ENCODE peak calls at places on chromosomes 1 and 21, in eight cellular contexts. One of them, this sample, is unnamed.

GRCh38 chr21:34938079-34938764 is 110.9 kb downstream of the RUNX1 start:
- ATAC-seq in upper lobe of left lung: no peak
- ATAC-seq in mucosa of descending colon: no peak
- ATAC-seq in activated CD4-positive, alpha-beta T cell treated with anti-CD3 and anti-CD28 coated beads for 36 hours: no peak
- ATAC-seq in heart right ventricle: no peak
- ATAC-seq in sciatic nerve: no peak
- ATAC-seq in stimulated activated naive CD8-positive, alpha-beta T cell treated with anti-CD3 and anti-CD28 coated beads, Interleukin-15, amount 100 ng/mL, for 72 hours: no peak
- ATAC-seq in right cardiac atrium: no peak
- ATAC-seq in this sample: no peak

GRCh38 chr1:52454779-52455178 is 50.4 kb downstream of the PRPF38A start:
- ATAC-seq in upper lobe of left lung: no peak
- ATAC-seq in mucosa of descending colon: no peak
- ATAC-seq in activated CD4-positive, alpha-beta T cell treated with anti-CD3 and anti-CD28 coated beads for 36 hours: no peak
- ATAC-seq in heart right ventricle: no peak
- ATAC-seq in sciatic nerve: no peak
- ATAC-seq in stimulated activated naive CD8-positive, alpha-beta T cell treated with anti-CD3 and anti-CD28 coated beads, Interleukin-15, amount 100 ng/mL, for 72 hours: no peak
- ATAC-seq in right cardiac atrium: no peak
- ATAC-seq in this sample: no peak

GRCh38 chr1:41862411-41863221 is 56.1 kb downstream of the HIVEP3 start:
- ATAC-seq in upper lobe of left lung: no peak
- ATAC-seq in mucosa of descending colon: no peak
- ATAC-seq in activated CD4-positive, alpha-beta T cell treated with anti-CD3 and anti-CD28 coated beads for 36 hours: peak; percentile 93
- ATAC-seq in heart right ventricle: no peak
- ATAC-seq in sciatic nerve: no peak
- ATAC-seq in stimulated activated naive CD8-positive, alpha-beta T cell treated with anti-CD3 and anti-CD28 coated beads, Interleukin-15, amount 100 ng/mL, for 72 hours: peak; percentile 94
- ATAC-seq in right cardiac atrium: no peak
- ATAC-seq in this sample: peak; percentile 97

GRCh38 chr1:57407941-57408340 is 15.9 kb downstream of the DAB1 start:
- ATAC-seq in upper lobe of left lung: no peak
- ATAC-seq in mucosa of descending colon: no peak
- ATAC-seq in activated CD4-positive, alpha-beta T cell treated with anti-CD3 and anti-CD28 coated beads for 36 hours: no peak
- ATAC-seq in heart right ventricle: no peak
- ATAC-seq in sciatic nerve: no peak
- ATAC-seq in stimulated activated naive CD8-positive, alpha-beta T cell treated with anti-CD3 and anti-CD28 coated beads, Interleukin-15, amount 100 ng/mL, for 72 hours: no peak
- ATAC-seq in right cardiac atrium: no peak
- ATAC-seq in this sample: no peak

GRCh38 chr1:101122452-101123166 is 97.0 kb upstream of the DPH5 start:
- ATAC-seq in upper lobe of left lung: no peak
- ATAC-seq in mucosa of descending colon: no peak
- ATAC-seq in activated CD4-positive, alpha-beta T cell treated with anti-CD3 and anti-CD28 coated beads for 36 hours: peak; percentile 72
- ATAC-seq in heart right ventricle: no peak
- ATAC-seq in sciatic nerve: no peak
- ATAC-seq in stimulated activated naive CD8-positive, alpha-beta T cell treated with anti-CD3 and anti-CD28 coated beads, Interleukin-15, amount 100 ng/mL, for 72 hours: peak; percentile 98
- ATAC-seq in right cardiac atrium: no peak
- ATAC-seq in this sample: peak; percentile 92

GRCh38 chr1:85654066-85654782 is 54.0 kb downstream of the ZNHIT6 start:
- ATAC-seq in upper lobe of left lung: no peak
- ATAC-seq in mucosa of descending colon: no peak
- ATAC-seq in activated CD4-positive, alpha-beta T cell treated with anti-CD3 and anti-CD28 coated beads for 36 hours: peak; percentile 60
- ATAC-seq in heart right ventricle: no peak
- ATAC-seq in sciatic nerve: no peak
- ATAC-seq in stimulated activated naive CD8-positive, alpha-beta T cell treated with anti-CD3 and anti-CD28 coated beads, Interleukin-15, amount 100 ng/mL, for 72 hours: no peak
- ATAC-seq in right cardiac atrium: no peak
- ATAC-seq in this sample: peak; percentile 55

GRCh38 chr1:221045842-221046831 is 166.9 kb downstream of the HLX start:
- ATAC-seq in upper lobe of left lung: peak; percentile 81
- ATAC-seq in mucosa of descending colon: peak; percentile 74
- ATAC-seq in activated CD4-positive, alpha-beta T cell treated with anti-CD3 and anti-CD28 coated beads for 36 hours: no peak
- ATAC-seq in heart right ventricle: peak; percentile 57
- ATAC-seq in sciatic nerve: peak; percentile 72
- ATAC-seq in stimulated activated naive CD8-positive, alpha-beta T cell treated with anti-CD3 and anti-CD28 coated beads, Interleukin-15, amount 100 ng/mL, for 72 hours: peak; percentile 40
- ATAC-seq in right cardiac atrium: peak; percentile 48
- ATAC-seq in this sample: no peak

GRCh38 chr21:21406918-21407317 is 408.7 kb downstream of the NCAM2 start:
- ATAC-seq in upper lobe of left lung: no peak
- ATAC-seq in mucosa of descending colon: no peak
- ATAC-seq in activated CD4-positive, alpha-beta T cell treated with anti-CD3 and anti-CD28 coated beads for 36 hours: no peak
- ATAC-seq in heart right ventricle: no peak
- ATAC-seq in sciatic nerve: no peak
- ATAC-seq in stimulated activated naive CD8-positive, alpha-beta T cell treated with anti-CD3 and anti-CD28 coated beads, Interleukin-15, amount 100 ng/mL, for 72 hours: no peak
- ATAC-seq in right cardiac atrium: no peak
- ATAC-seq in this sample: no peak

GRCh38 chr1:186888367-186888766 is 59.6 kb downstream of the PLA2G4A start:
- ATAC-seq in upper lobe of left lung: no peak
- ATAC-seq in mucosa of descending colon: no peak
- ATAC-seq in activated CD4-positive, alpha-beta T cell treated with anti-CD3 and anti-CD28 coated beads for 36 hours: no peak
- ATAC-seq in heart right ventricle: no peak
- ATAC-seq in sciatic nerve: no peak
- ATAC-seq in stimulated activated naive CD8-positive, alpha-beta T cell treated with anti-CD3 and anti-CD28 coated beads, Interleukin-15, amount 100 ng/mL, for 72 hours: no peak
- ATAC-seq in right cardiac atrium: no peak
- ATAC-seq in this sample: no peak

GRCh38 chr1:159163609-159164008 is 7.8 kb upstream of the CADM3 start:
- ATAC-seq in upper lobe of left lung: no peak
- ATAC-seq in mucosa of descending colon: no peak
- ATAC-seq in activated CD4-positive, alpha-beta T cell treated with anti-CD3 and anti-CD28 coated beads for 36 hours: no peak
- ATAC-seq in heart right ventricle: no peak
- ATAC-seq in sciatic nerve: no peak
- ATAC-seq in stimulated activated naive CD8-positive, alpha-beta T cell treated with anti-CD3 and anti-CD28 coated beads, Interleukin-15, amount 100 ng/mL, for 72 hours: no peak
- ATAC-seq in right cardiac atrium: no peak
- ATAC-seq in this sample: no peak

GRCh38 chr1:46173361-46173856 is 1.5 kb upstream of the TSPAN1 start:
- ATAC-seq in upper lobe of left lung: no peak
- ATAC-seq in mucosa of descending colon: no peak
- ATAC-seq in activated CD4-positive, alpha-beta T cell treated with anti-CD3 and anti-CD28 coated beads for 36 hours: no peak
- ATAC-seq in heart right ventricle: peak; percentile 6
- ATAC-seq in sciatic nerve: no peak
- ATAC-seq in stimulated activated naive CD8-positive, alpha-beta T cell treated with anti-CD3 and anti-CD28 coated beads, Interleukin-15, amount 100 ng/mL, for 72 hours: no peak
- ATAC-seq in right cardiac atrium: no peak
- ATAC-seq in this sample: no peak

GRCh38 chr1:231836227-231836893 is 209.8 kb downstream of the DISC1 start:
- ATAC-seq in upper lobe of left lung: no peak
- ATAC-seq in mucosa of descending colon: no peak
- ATAC-seq in activated CD4-positive, alpha-beta T cell treated with anti-CD3 and anti-CD28 coated beads for 36 hours: no peak
- ATAC-seq in heart right ventricle: peak; percentile 62
- ATAC-seq in sciatic nerve: no peak
- ATAC-seq in stimulated activated naive CD8-positive, alpha-beta T cell treated with anti-CD3 and anti-CD28 coated beads, Interleukin-15, amount 100 ng/mL, for 72 hours: no peak
- ATAC-seq in right cardiac atrium: no peak
- ATAC-seq in this sample: no peak

GRCh38 chr1:89945852-89946476 is 48.9 kb upstream of the ZNF326 start:
- ATAC-seq in upper lobe of left lung: no peak
- ATAC-seq in mucosa of descending colon: peak; percentile 8
- ATAC-seq in activated CD4-positive, alpha-beta T cell treated with anti-CD3 and anti-CD28 coated beads for 36 hours: peak; percentile 86
- ATAC-seq in heart right ventricle: no peak
- ATAC-seq in sciatic nerve: no peak
- ATAC-seq in stimulated activated naive CD8-positive, alpha-beta T cell treated with anti-CD3 and anti-CD28 coated beads, Interleukin-15, amount 100 ng/mL, for 72 hours: peak; percentile 81
- ATAC-seq in right cardiac atrium: no peak
- ATAC-seq in this sample: peak; percentile 96

GRCh38 chr21:38621132-38621531 is 122.9 kb upstream of the ERG start:
- ATAC-seq in upper lobe of left lung: no peak
- ATAC-seq in mucosa of descending colon: peak; percentile 90
- ATAC-seq in activated CD4-positive, alpha-beta T cell treated with anti-CD3 and anti-CD28 coated beads for 36 hours: no peak
- ATAC-seq in heart right ventricle: no peak
- ATAC-seq in sciatic nerve: no peak
- ATAC-seq in stimulated activated naive CD8-positive, alpha-beta T cell treated with anti-CD3 and anti-CD28 coated beads, Interleukin-15, amount 100 ng/mL, for 72 hours: no peak
- ATAC-seq in right cardiac atrium: no peak
- ATAC-seq in this sample: no peak

GRCh38 chr1:150508982-150509381 is 1.1 kb downstream of the ECM1 start:
- ATAC-seq in upper lobe of left lung: no peak
- ATAC-seq in mucosa of descending colon: no peak
- ATAC-seq in activated CD4-positive, alpha-beta T cell treated with anti-CD3 and anti-CD28 coated beads for 36 hours: no peak
- ATAC-seq in heart right ventricle: peak; percentile 4
- ATAC-seq in sciatic nerve: no peak
- ATAC-seq in stimulated activated naive CD8-positive, alpha-beta T cell treated with anti-CD3 and anti-CD28 coated beads, Interleukin-15, amount 100 ng/mL, for 72 hours: no peak
- ATAC-seq in right cardiac atrium: no peak
- ATAC-seq in this sample: no peak

GRCh38 chr1:165222580-165222979 is 133.9 kb downstream of the LMX1A start:
- ATAC-seq in upper lobe of left lung: no peak
- ATAC-seq in mucosa of descending colon: no peak
- ATAC-seq in activated CD4-positive, alpha-beta T cell treated with anti-CD3 and anti-CD28 coated beads for 36 hours: no peak
- ATAC-seq in heart right ventricle: no peak
- ATAC-seq in sciatic nerve: no peak
- ATAC-seq in stimulated activated naive CD8-positive, alpha-beta T cell treated with anti-CD3 and anti-CD28 coated beads, Interleukin-15, amount 100 ng/mL, for 72 hours: no peak
- ATAC-seq in right cardiac atrium: no peak
- ATAC-seq in this sample: no peak

GRCh38 chr1:9436258-9436657 is 103.0 kb upstream of the SLC25A33 start:
- ATAC-seq in upper lobe of left lung: no peak
- ATAC-seq in mucosa of descending colon: peak; percentile 83
- ATAC-seq in activated CD4-positive, alpha-beta T cell treated with anti-CD3 and anti-CD28 coated beads for 36 hours: no peak
- ATAC-seq in heart right ventricle: no peak
- ATAC-seq in sciatic nerve: no peak
- ATAC-seq in stimulated activated naive CD8-positive, alpha-beta T cell treated with anti-CD3 and anti-CD28 coated beads, Interleukin-15, amount 100 ng/mL, for 72 hours: no peak
- ATAC-seq in right cardiac atrium: no peak
- ATAC-seq in this sample: no peak

GRCh38 chr21:34534522-34534921 is 22.5 kb upstream of the KCNE1 start:
- ATAC-seq in upper lobe of left lung: peak; percentile 33
- ATAC-seq in mucosa of descending colon: peak; percentile 26
- ATAC-seq in activated CD4-positive, alpha-beta T cell treated with anti-CD3 and anti-CD28 coated beads for 36 hours: peak; percentile 49
- ATAC-seq in heart right ventricle: no peak
- ATAC-seq in sciatic nerve: peak; percentile 55
- ATAC-seq in stimulated activated naive CD8-positive, alpha-beta T cell treated with anti-CD3 and anti-CD28 coated beads, Interleukin-15, amount 100 ng/mL, for 72 hours: peak; percentile 75
- ATAC-seq in right cardiac atrium: no peak
- ATAC-seq in this sample: peak; percentile 76

GRCh38 chr21:42047821-42048613 is 23.1 kb upstream of the UMODL1 start:
- ATAC-seq in upper lobe of left lung: peak; percentile 91
- ATAC-seq in mucosa of descending colon: peak; percentile 61
- ATAC-seq in activated CD4-positive, alpha-beta T cell treated with anti-CD3 and anti-CD28 coated beads for 36 hours: no peak
- ATAC-seq in heart right ventricle: peak; percentile 92
- ATAC-seq in sciatic nerve: peak; percentile 92
- ATAC-seq in stimulated activated naive CD8-positive, alpha-beta T cell treated with anti-CD3 and anti-CD28 coated beads, Interleukin-15, amount 100 ng/mL, for 72 hours: no peak
- ATAC-seq in right cardiac atrium: peak; percentile 79
- ATAC-seq in this sample: no peak

GRCh38 chr21:33246963-33247362 is 17.2 kb downstream of the IFNAR2 start:
- ATAC-seq in upper lobe of left lung: no peak
- ATAC-seq in mucosa of descending colon: no peak
- ATAC-seq in activated CD4-positive, alpha-beta T cell treated with anti-CD3 and anti-CD28 coated beads for 36 hours: no peak
- ATAC-seq in heart right ventricle: no peak
- ATAC-seq in sciatic nerve: no peak
- ATAC-seq in stimulated activated naive CD8-positive, alpha-beta T cell treated with anti-CD3 and anti-CD28 coated beads, Interleukin-15, amount 100 ng/mL, for 72 hours: no peak
- ATAC-seq in right cardiac atrium: no peak
- ATAC-seq in this sample: no peak

GRCh38 chr1:119254067-119254720 is 113.7 kb upstream of the WARS2 start:
- ATAC-seq in upper lobe of left lung: no peak
- ATAC-seq in mucosa of descending colon: no peak
- ATAC-seq in activated CD4-positive, alpha-beta T cell treated with anti-CD3 and anti-CD28 coated beads for 36 hours: no peak
- ATAC-seq in heart right ventricle: no peak
- ATAC-seq in sciatic nerve: no peak
- ATAC-seq in stimulated activated naive CD8-positive, alpha-beta T cell treated with anti-CD3 and anti-CD28 coated beads, Interleukin-15, amount 100 ng/mL, for 72 hours: no peak
- ATAC-seq in right cardiac atrium: no peak
- ATAC-seq in this sample: no peak

GRCh38 chr1:118986839-118987430 is 1.2 kb downstream of the TBX15 start:
- ATAC-seq in upper lobe of left lung: peak; percentile 3
- ATAC-seq in mucosa of descending colon: no peak
- ATAC-seq in activated CD4-positive, alpha-beta T cell treated with anti-CD3 and anti-CD28 coated beads for 36 hours: no peak
- ATAC-seq in heart right ventricle: peak; percentile 23
- ATAC-seq in sciatic nerve: peak; percentile 31
- ATAC-seq in stimulated activated naive CD8-positive, alpha-beta T cell treated with anti-CD3 and anti-CD28 coated beads, Interleukin-15, amount 100 ng/mL, for 72 hours: no peak
- ATAC-seq in right cardiac atrium: peak; percentile 49
- ATAC-seq in this sample: no peak

GRCh38 chr1:166839600-166840308 is 479 bp downstream of the POGK start:
- ATAC-seq in upper lobe of left lung: peak; percentile 47
- ATAC-seq in mucosa of descending colon: peak; percentile 54
- ATAC-seq in activated CD4-positive, alpha-beta T cell treated with anti-CD3 and anti-CD28 coated beads for 36 hours: peak; percentile 24
- ATAC-seq in heart right ventricle: peak; percentile 12
- ATAC-seq in sciatic nerve: peak; percentile 15
- ATAC-seq in stimulated activated naive CD8-positive, alpha-beta T cell treated with anti-CD3 and anti-CD28 coated beads, Interleukin-15, amount 100 ng/mL, for 72 hours: peak; percentile 47
- ATAC-seq in right cardiac atrium: peak; percentile 31
- ATAC-seq in this sample: peak; percentile 27

GRCh38 chr1:65812065-65812464 is 19.4 kb downstream of the PDE4B start:
- ATAC-seq in upper lobe of left lung: peak; percentile 93
- ATAC-seq in mucosa of descending colon: peak; percentile 78
- ATAC-seq in activated CD4-positive, alpha-beta T cell treated with anti-CD3 and anti-CD28 coated beads for 36 hours: peak; percentile 98
- ATAC-seq in heart right ventricle: peak; percentile 90
- ATAC-seq in sciatic nerve: peak; percentile 82
- ATAC-seq in stimulated activated naive CD8-positive, alpha-beta T cell treated with anti-CD3 and anti-CD28 coated beads, Interleukin-15, amount 100 ng/mL, for 72 hours: peak; percentile 98
- ATAC-seq in right cardiac atrium: peak; percentile 61
- ATAC-seq in this sample: peak; percentile 98

GRCh38 chr1:161166669-161167548 is 683 bp downstream of the PPOX start:
- ATAC-seq in upper lobe of left lung: no peak
- ATAC-seq in mucosa of descending colon: peak; percentile 1
- ATAC-seq in activated CD4-positive, alpha-beta T cell treated with anti-CD3 and anti-CD28 coated beads for 36 hours: no peak
- ATAC-seq in heart right ventricle: no peak
- ATAC-seq in sciatic nerve: no peak
- ATAC-seq in stimulated activated naive CD8-positive, alpha-beta T cell treated with anti-CD3 and anti-CD28 coated beads, Interleukin-15, amount 100 ng/mL, for 72 hours: no peak
- ATAC-seq in right cardiac atrium: no peak
- ATAC-seq in this sample: no peak

GRCh38 chr1:27690205-27690604 is 18.2 kb upstream of the IFI6 start:
- ATAC-seq in upper lobe of left lung: no peak
- ATAC-seq in mucosa of descending colon: no peak
- ATAC-seq in activated CD4-positive, alpha-beta T cell treated with anti-CD3 and anti-CD28 coated beads for 36 hours: peak; percentile 45
- ATAC-seq in heart right ventricle: no peak
- ATAC-seq in sciatic nerve: no peak
- ATAC-seq in stimulated activated naive CD8-positive, alpha-beta T cell treated with anti-CD3 and anti-CD28 coated beads, Interleukin-15, amount 100 ng/mL, for 72 hours: no peak
- ATAC-seq in right cardiac atrium: no peak
- ATAC-seq in this sample: peak; percentile 66

GRCh38 chr1:26517766-26518049 is 11.9 kb upstream of the RPS6KA1 start:
- ATAC-seq in upper lobe of left lung: no peak
- ATAC-seq in mucosa of descending colon: no peak
- ATAC-seq in activated CD4-positive, alpha-beta T cell treated with anti-CD3 and anti-CD28 coated beads for 36 hours: no peak
- ATAC-seq in heart right ventricle: no peak
- ATAC-seq in sciatic nerve: no peak
- ATAC-seq in stimulated activated naive CD8-positive, alpha-beta T cell treated with anti-CD3 and anti-CD28 coated beads, Interleukin-15, amount 100 ng/mL, for 72 hours: no peak
- ATAC-seq in right cardiac atrium: no peak
- ATAC-seq in this sample: no peak

GRCh38 chr21:30638686-30639085 is 3.7 kb downstream of the KRTAP20-2 start:
- ATAC-seq in upper lobe of left lung: no peak
- ATAC-seq in mucosa of descending colon: no peak
- ATAC-seq in activated CD4-positive, alpha-beta T cell treated with anti-CD3 and anti-CD28 coated beads for 36 hours: no peak
- ATAC-seq in heart right ventricle: no peak
- ATAC-seq in sciatic nerve: no peak
- ATAC-seq in stimulated activated naive CD8-positive, alpha-beta T cell treated with anti-CD3 and anti-CD28 coated beads, Interleukin-15, amount 100 ng/mL, for 72 hours: no peak
- ATAC-seq in right cardiac atrium: no peak
- ATAC-seq in this sample: no peak

GRCh38 chr1:236853916-236854601 is 59.0 kb downstream of the MTR start:
- ATAC-seq in upper lobe of left lung: no peak
- ATAC-seq in mucosa of descending colon: no peak
- ATAC-seq in activated CD4-positive, alpha-beta T cell treated with anti-CD3 and anti-CD28 coated beads for 36 hours: no peak
- ATAC-seq in heart right ventricle: no peak
- ATAC-seq in sciatic nerve: peak; percentile 58
- ATAC-seq in stimulated activated naive CD8-positive, alpha-beta T cell treated with anti-CD3 and anti-CD28 coated beads, Interleukin-15, amount 100 ng/mL, for 72 hours: no peak
- ATAC-seq in right cardiac atrium: no peak
- ATAC-seq in this sample: no peak

GRCh38 chr1:165885305-165885694 is 57.9 kb downstream of the UCK2 start:
- ATAC-seq in upper lobe of left lung: no peak
- ATAC-seq in mucosa of descending colon: no peak
- ATAC-seq in activated CD4-positive, alpha-beta T cell treated with anti-CD3 and anti-CD28 coated beads for 36 hours: no peak
- ATAC-seq in heart right ventricle: no peak
- ATAC-seq in sciatic nerve: no peak
- ATAC-seq in stimulated activated naive CD8-positive, alpha-beta T cell treated with anti-CD3 and anti-CD28 coated beads, Interleukin-15, amount 100 ng/mL, for 72 hours: no peak
- ATAC-seq in right cardiac atrium: no peak
- ATAC-seq in this sample: no peak

GRCh38 chr1:28248273-28249012 is 10.9 kb upstream of the SESN2 start:
- ATAC-seq in upper lobe of left lung: peak; percentile 86
- ATAC-seq in mucosa of descending colon: peak; percentile 63
- ATAC-seq in activated CD4-positive, alpha-beta T cell treated with anti-CD3 and anti-CD28 coated beads for 36 hours: peak; percentile 31
- ATAC-seq in heart right ventricle: peak; percentile 13
- ATAC-seq in sciatic nerve: peak; percentile 68
- ATAC-seq in stimulated activated naive CD8-positive, alpha-beta T cell treated with anti-CD3 and anti-CD28 coated beads, Interleukin-15, amount 100 ng/mL, for 72 hours: peak; percentile 41
- ATAC-seq in right cardiac atrium: peak; percentile 50
- ATAC-seq in this sample: peak; percentile 34

GRCh38 chr1:91783423-91784162 is 102.4 kb downstream of the TGFBR3 start:
- ATAC-seq in upper lobe of left lung: peak; percentile 32
- ATAC-seq in mucosa of descending colon: no peak
- ATAC-seq in activated CD4-positive, alpha-beta T cell treated with anti-CD3 and anti-CD28 coated beads for 36 hours: no peak
- ATAC-seq in heart right ventricle: no peak
- ATAC-seq in sciatic nerve: peak; percentile 39
- ATAC-seq in stimulated activated naive CD8-positive, alpha-beta T cell treated with anti-CD3 and anti-CD28 coated beads, Interleukin-15, amount 100 ng/mL, for 72 hours: no peak
- ATAC-seq in right cardiac atrium: peak; percentile 62
- ATAC-seq in this sample: no peak

GRCh38 chr1:100683448-100684349 is 35.8 kb upstream of the VCAM1 start:
- ATAC-seq in upper lobe of left lung: no peak
- ATAC-seq in mucosa of descending colon: no peak
- ATAC-seq in activated CD4-positive, alpha-beta T cell treated with anti-CD3 and anti-CD28 coated beads for 36 hours: no peak
- ATAC-seq in heart right ventricle: no peak
- ATAC-seq in sciatic nerve: no peak
- ATAC-seq in stimulated activated naive CD8-positive, alpha-beta T cell treated with anti-CD3 and anti-CD28 coated beads, Interleukin-15, amount 100 ng/mL, for 72 hours: no peak
- ATAC-seq in right cardiac atrium: no peak
- ATAC-seq in this sample: no peak

GRCh38 chr1:246161626-246162025 is 345.5 kb downstream of the SMYD3 start:
- ATAC-seq in upper lobe of left lung: no peak
- ATAC-seq in mucosa of descending colon: no peak
- ATAC-seq in activated CD4-positive, alpha-beta T cell treated with anti-CD3 and anti-CD28 coated beads for 36 hours: no peak
- ATAC-seq in heart right ventricle: peak; percentile 25
- ATAC-seq in sciatic nerve: no peak
- ATAC-seq in stimulated activated naive CD8-positive, alpha-beta T cell treated with anti-CD3 and anti-CD28 coated beads, Interleukin-15, amount 100 ng/mL, for 72 hours: no peak
- ATAC-seq in right cardiac atrium: peak; percentile 41
- ATAC-seq in this sample: no peak